ENCODE peak calls at places on chromosome 20, in four cellular contexts. J is A549, M is HepG2, T is K562. K is an unnamed sample.
A peak's percentile ranks its signal among the peaks of the same experiment; 100 is the strongest.

GRCh38 chr20:588932-589672 is 21.0 kb downstream of the TCF15 start:
- DNase-seq in J (no peak), M (no peak), T (no peak), K (peak; percentile 66)

GRCh38 chr20:20435453-20435852 is 67.5 kb downstream of the INSM1 start:
- DNase-seq in J (no peak), M (no peak), T (no peak), K (no peak)

GRCh38 chr20:44851545-44851944 is 34.0 kb upstream of the YWHAB start:
- DNase-seq in J (no peak), M (no peak), T (no peak), K (no peak)

GRCh38 chr20:49132995-49133451 is 55.1 kb downstream of the STAU1 start:
- DNase-seq in J (peak; percentile 57), M (peak; percentile 83), T (peak; percentile 30), K (peak; percentile 28)

GRCh38 chr20:42567409-42567808 is 622.3 kb downstream of the PTPRT start:
- DNase-seq in J (no peak), M (no peak), T (no peak), K (no peak)

GRCh38 chr20:41133709-41134361 is 3.5 kb upstream of the PLCG1 start:
- DNase-seq in J (no peak), M (no peak), T (peak; percentile 67), K (peak; percentile 94)

GRCh38 chr20:23607497-23608245 is 2.0 kb upstream of the CST9 start:
- DNase-seq in J (no peak), M (no peak), T (no peak), K (no peak)

GRCh38 chr20:15867017-15867416 is 706.2 kb downstream of the KIF16B start:
- DNase-seq in J (no peak), M (no peak), T (no peak), K (no peak)

GRCh38 chr20:63177134-63177784 is 38.7 kb downstream of the YTHDF1 start:
- DNase-seq in J (no peak), M (no peak), T (no peak), K (no peak)

GRCh38 chr20:62891111-62891510 is 29.5 kb upstream of the TCFL5 start:
- DNase-seq in J (no peak), M (no peak), T (no peak), K (no peak)

GRCh38 chr20:47980336-47981177 is 195.3 kb upstream of the SULF2 start:
- DNase-seq in J (no peak), M (no peak), T (no peak), K (no peak)

DNA sequence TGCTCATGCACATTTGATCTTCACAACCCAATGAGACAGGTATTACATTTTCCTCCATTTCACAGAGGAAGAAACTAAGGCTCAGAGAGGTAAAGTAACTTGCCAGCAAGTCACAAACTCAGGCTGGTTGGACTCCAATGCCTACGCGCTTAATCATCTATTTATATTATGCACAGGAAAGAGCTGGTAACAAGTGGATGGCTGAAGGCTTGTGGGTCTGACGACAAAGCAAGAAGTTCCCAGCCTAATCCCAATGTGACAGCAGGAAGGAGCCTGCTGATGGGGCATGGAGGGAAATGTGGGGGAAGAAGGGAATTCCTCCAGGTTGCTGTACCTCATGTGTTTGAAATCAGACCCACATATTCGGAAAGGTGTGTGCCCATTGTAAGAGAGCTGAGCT is 3.9 kb downstream of the CDH22 start:
- DNase-seq in J (no peak), M (no peak), T (no peak), K (no peak)
- TF ChIP-seq ESRRA in J (no peak), M (no peak), T (no peak), K (no peak)

DNA sequence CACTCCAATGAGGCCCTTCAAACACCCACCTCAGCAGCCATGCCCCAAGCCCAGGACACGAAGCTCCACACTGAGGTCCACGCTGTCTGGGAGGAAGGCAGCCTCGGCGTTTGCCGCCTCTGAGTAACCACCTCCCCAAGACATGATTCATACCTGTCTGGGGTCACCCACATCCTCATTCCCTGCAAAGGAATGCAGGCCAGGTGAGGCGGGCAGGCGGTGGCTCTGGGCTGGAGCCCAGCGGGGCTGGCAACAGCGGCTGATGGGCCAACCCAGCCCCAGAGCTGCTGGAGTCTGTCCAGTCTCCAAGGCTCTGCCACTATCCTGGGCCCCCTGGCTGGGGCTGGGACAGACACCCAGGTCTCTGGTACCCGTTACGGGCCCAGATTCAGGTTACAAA is 14.8 kb downstream of the PMEPA1 start:
- DNase-seq in J (no peak), M (no peak), T (no peak), K (no peak)
- TF ChIP-seq POLR2AphosphoS2 in J (no peak), M (no peak), T (no peak), K (no peak)

DNA sequence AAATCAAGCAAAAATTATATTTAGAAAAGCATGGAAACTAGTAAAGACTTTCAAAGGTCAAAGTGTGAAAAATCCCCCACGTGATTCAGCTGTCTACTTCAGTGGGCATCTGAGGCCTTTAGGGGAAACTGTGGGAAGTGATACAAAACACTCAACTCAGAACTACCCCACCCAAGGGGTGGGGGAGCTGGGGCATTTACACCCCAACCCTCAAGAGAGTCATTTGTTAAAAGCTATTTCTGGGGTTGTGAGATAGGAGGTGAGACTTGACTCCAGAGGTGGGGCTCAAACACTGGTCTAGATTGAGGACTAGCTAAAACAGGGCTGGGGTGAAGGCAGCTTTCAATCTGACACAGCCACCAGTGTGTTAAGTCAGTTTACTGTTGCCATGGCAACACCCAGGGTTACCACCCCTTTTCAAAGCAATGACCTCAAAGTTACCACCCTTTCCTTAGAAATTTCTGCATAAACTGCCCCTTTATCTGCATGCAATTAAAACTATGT is 9.8 kb upstream of the GTSF1L start:
- DNase-seq in J (no peak), M (no peak), T (peak; percentile 35), K (peak; percentile 79)
- TF ChIP-seq RAD21 in J (no peak), M (no peak), T (no peak), K (no peak)

GRCh38 chr20:10619427-10619826 is 54.4 kb downstream of the JAG1 start:
- DNase-seq in J (no peak), M (no peak), T (no peak), K (no peak)
- TF ChIP-seq ESRRA in J (no peak), M (no peak), T (no peak), K (no peak)

DNA sequence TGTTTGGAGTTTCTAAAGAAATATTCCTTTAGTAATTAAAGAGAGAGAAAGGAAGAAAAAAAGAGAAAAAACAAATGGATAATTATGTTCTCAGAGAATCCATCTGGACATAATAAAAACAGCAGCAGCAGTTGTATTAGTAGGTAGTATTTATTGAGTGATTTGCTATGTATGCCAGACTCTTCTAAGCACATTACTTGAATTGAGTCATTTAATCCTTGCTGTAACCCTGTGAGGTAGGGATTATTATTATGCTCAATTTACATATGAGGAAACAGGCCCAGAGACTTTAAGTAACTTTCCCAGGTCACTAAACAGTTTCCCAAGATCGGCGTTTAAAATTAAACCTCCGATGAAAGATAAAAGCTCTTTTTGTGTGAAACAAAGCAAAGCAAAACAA is 238.8 kb downstream of the TSHZ2 start:
- DNase-seq in J (no peak), M (no peak), T (no peak), K (no peak)
- TF ChIP-seq POLR2AphosphoS2 in J (no peak), M (no peak), T (no peak), K (no peak)

DNA sequence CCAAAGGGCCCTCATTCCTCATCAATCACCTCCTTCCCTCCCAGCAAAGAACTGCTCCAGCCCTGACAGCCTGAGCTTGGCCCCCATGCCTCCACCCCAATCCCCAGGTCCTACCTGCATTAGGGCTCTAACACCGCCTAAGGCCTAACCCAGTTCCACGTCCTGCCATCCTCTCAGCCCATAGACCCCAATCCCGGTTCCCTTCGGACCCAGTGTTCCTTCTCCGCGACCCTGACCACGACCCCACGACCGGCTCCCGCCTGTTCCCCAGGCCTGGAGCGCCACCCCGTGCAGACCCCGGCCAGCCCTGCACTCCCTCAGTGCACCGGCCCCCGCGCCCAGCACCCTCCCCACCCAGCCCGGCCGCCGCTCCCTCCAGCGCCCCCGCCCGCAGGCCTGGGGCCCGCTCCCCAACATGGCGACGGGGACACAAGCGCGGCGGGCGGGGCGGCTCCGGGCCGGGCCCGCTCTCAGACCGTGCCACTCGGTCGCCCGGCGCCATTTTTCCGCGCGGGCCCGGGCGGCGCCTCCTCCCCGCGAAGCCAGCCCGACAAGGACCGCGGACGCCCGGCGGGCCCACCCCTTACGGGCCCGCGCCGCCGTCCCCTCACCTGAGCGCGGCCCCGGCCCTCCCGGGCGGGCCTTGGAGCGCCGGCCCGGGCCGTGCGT is 456 bp downstream of the NCOA6 start:
- DNase-seq in J (peak; percentile 40), M (peak; percentile 54), T (peak; percentile 79), K (no peak)
- TF ChIP-seq RAD21 in J (peak; percentile 18), M (peak; percentile 68), T (no peak), K (no peak)

GRCh38 chr20:4936851-4937412 is 64.4 kb downstream of the SLC23A2 start:
- DNase-seq in J (no peak), M (peak; percentile 91), T (no peak), K (no peak)

GRCh38 chr20:4932061-4932460 is 69.2 kb downstream of the SLC23A2 start:
- DNase-seq in J (no peak), M (no peak), T (no peak), K (no peak)

GRCh38 chr20:4937422-4938319 is 63.6 kb downstream of the SLC23A2 start:
- DNase-seq in J (no peak), M (peak; percentile 74), T (no peak), K (no peak)

GRCh38 chr20:4942336-4942735 is 59.0 kb downstream of the SLC23A2 start:
- DNase-seq in J (no peak), M (no peak), T (no peak), K (no peak)

GRCh38 chr20:4936392-4936850 is 64.9 kb downstream of the SLC23A2 start:
- DNase-seq in J (no peak), M (no peak), T (no peak), K (no peak)
- TF ChIP-seq ESRRA in J (no peak), M (no peak), T (no peak), K (no peak)

DNA sequence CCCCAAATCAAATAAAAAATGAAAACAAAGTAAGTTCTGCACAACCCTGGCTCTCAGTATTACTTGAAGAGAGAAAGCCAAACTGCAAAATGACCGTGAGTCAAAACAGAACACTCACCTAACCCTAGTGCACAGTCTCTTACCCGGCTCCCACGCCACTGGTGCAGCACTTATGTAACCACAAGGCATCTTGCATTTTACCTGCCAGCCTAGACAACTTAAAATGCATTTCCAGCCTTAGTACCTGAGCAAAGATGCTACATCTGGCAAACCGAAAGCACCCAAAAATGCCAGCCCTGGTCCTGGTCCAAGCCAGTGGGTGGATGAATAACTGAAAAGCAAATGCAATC is 12.4 kb upstream of the SIRPB1 start:
- DNase-seq in J (no peak), M (no peak), T (no peak), K (no peak)
- TF ChIP-seq POLR2AphosphoS2 in J (no peak), M (no peak), T (no peak), K (no peak)

K was measured in GM12878.